ENCODE peak calls at places on chromosome 1, in five cellular contexts. K is astrocyte, S is germinal center, E is RWPE1, Z is NCI-H510A treated with DMSO at 0.1 percent for 48 hours. G is an unnamed sample.

GRCh38 chr1:186757851-186758250 is 70.9 kb upstream of the PLA2G4A start:
- DNase-seq in K (no peak), S (no peak), E (no peak), Z (no peak), G (no peak)

GRCh38 chr1:38133304-38133703 is 86.7 kb upstream of the POU3F1 start:
- DNase-seq in K (no peak), S (no peak), E (no peak), Z (no peak), G (no peak)

GRCh38 chr1:58116284-58116683 is 430.2 kb downstream of the OMA1 start:
- DNase-seq in K (no peak), S (no peak), E (no peak), Z (no peak), G (no peak)

GRCh38 chr1:202016022-202016624 is 5.7 kb downstream of the ELF3 start:
- DNase-seq in K (peak), S (no peak), E (no peak), Z (no peak), G (no peak)

GRCh38 chr1:19476440-19477190 is 8.7 kb downstream of the CAPZB start:
- DNase-seq in K (peak), S (peak), E (no peak), Z (no peak), G (no peak)

GRCh38 chr1:231603598-231604275 is 22.9 kb upstream of the DISC1 start:
- DNase-seq in K (no peak), S (no peak), E (peak), Z (peak), G (no peak)

GRCh38 chr1:85320371-85321131 is 44.1 kb upstream of the BCL10 start:
- DNase-seq in K (peak), S (no peak), E (no peak), Z (no peak), G (no peak)

GRCh38 chr1:1620433-1621139 is 5.3 kb downstream of the MIB2 start:
- DNase-seq in K (no peak), S (no peak), E (no peak), Z (no peak), G (no peak)

GRCh38 chr1:246971322-246971721 is 36.5 kb downstream of the ZNF695 start:
- DNase-seq in K (no peak), S (no peak), E (no peak), Z (no peak), G (no peak)

GRCh38 chr1:226820935-226821718 is 49.3 kb upstream of the PSEN2 start:
- DNase-seq in K (peak), S (no peak), E (peak), Z (no peak), G (no peak)

GRCh38 chr1:13228343-13228781 is 2.4 kb upstream of the PRAMEF18 start:
- DNase-seq in K (no peak), S (peak), E (no peak), Z (no peak), G (no peak)

GRCh38 chr1:41673806-41674205 is 189.3 kb upstream of the EDN2 start:
- DNase-seq in K (no peak), S (peak), E (no peak), Z (no peak), G (no peak)

GRCh38 chr1:1344672-1345361 is 4.4 kb downstream of the DVL1 start:
- DNase-seq in K (peak), S (no peak), E (peak), Z (no peak), G (no peak)

GRCh38 chr1:32989160-32989894 is 24.7 kb upstream of the RNF19B start:
- DNase-seq in K (peak), S (no peak), E (peak), Z (no peak), G (no peak)

GRCh38 chr1:44808063-44808937 is at the start of gene BTBD19:
- DNase-seq in K (peak), S (no peak), E (no peak), Z (no peak), G (no peak)

GRCh38 chr1:87863317-87863716 is 534.6 kb downstream of the LMO4 start:
- DNase-seq in K (no peak), S (no peak), E (no peak), Z (no peak), G (no peak)

GRCh38 chr1:212413902-212414327 is 771 bp downstream of the PACC1 start:
- DNase-seq in K (no peak), S (no peak), E (peak), Z (no peak), G (no peak)

GRCh38 chr1:57860931-57861600 is 437.2 kb upstream of the DAB1 start:
- DNase-seq in K (peak), S (no peak), E (no peak), Z (no peak), G (no peak)

GRCh38 chr1:199585392-199585791 is 442.1 kb upstream of the NR5A2 start:
- DNase-seq in K (no peak), S (no peak), E (peak), Z (no peak), G (no peak)

GRCh38 chr1:226400519-226401406 is 7.1 kb downstream of the PARP1 start:
- DNase-seq in K (no peak), S (no peak), E (no peak), Z (no peak), G (no peak)

GRCh38 chr1:200213392-200213791 is 185.9 kb downstream of the NR5A2 start:
- DNase-seq in K (no peak), S (no peak), E (no peak), Z (no peak), G (no peak)

GRCh38 chr1:3225668-3226067 is 156.7 kb downstream of the PRDM16 start:
- DNase-seq in K (no peak), S (no peak), E (no peak), Z (no peak), G (no peak)

GRCh38 chr1:108636876-108637275 is 24.0 kb downstream of the HENMT1 start:
- DNase-seq in K (no peak), S (no peak), E (peak), Z (no peak), G (no peak)

GRCh38 chr1:183742367-183742766 is 62.6 kb upstream of the RGL1 start:
- DNase-seq in K (no peak), S (no peak), E (no peak), Z (no peak), G (no peak)

GRCh38 chr1:44144962-44145756 is 3.7 kb upstream of the KLF18 start:
- DNase-seq in K (no peak), S (no peak), E (no peak), Z (no peak), G (no peak)

GRCh38 chr1:63847308-63847910 is 73.6 kb downstream of the ROR1 start:
- DNase-seq in K (no peak), S (no peak), E (no peak), Z (no peak), G (no peak)

GRCh38 chr1:11321656-11322491 is 48.9 kb downstream of the UBIAD1 start:
- DNase-seq in K (no peak), S (no peak), E (no peak), Z (no peak), G (no peak)

GRCh38 chr1:69513621-69514020 is 54.1 kb upstream of the LRRC7 start:
- DNase-seq in K (peak), S (no peak), E (peak), Z (no peak), G (no peak)

G was measured in cortex of kidney.